ENCODE peak calls at places on chromosomes 13 and 19, in eight cellular contexts. K is BE2C, T is heart left ventricle, L is ascending aorta, M is colonic mucosa, Z is heart right ventricle, F is right atrium auricular region, E is pancreas. D is an unnamed sample. For H3K9me3, the result is how much of the 10 kb centered on the place peaks cover.

GRCh38 chr19:16180611-16181010 is 4.6 kb upstream of the FAM32A start:
- DNase-seq in K (no peak), T (no peak), L (no peak), M (no peak), Z (no peak), F (no peak), E (no peak), D (peak)

GRCh38 chr13:50612717-50613116 is 230.8 kb downstream of the DLEU7 start:
- DNase-seq in K (no peak), T (no peak), L (no peak), M (no peak), Z (no peak), F (no peak), E (no peak), D (no peak)

GRCh38 chr19:5985098-5985783 is 7.3 kb upstream of the RANBP3 start:
- DNase-seq in K (no peak), T (no peak), L (no peak), M (no peak), Z (no peak), F (no peak), E (no peak), D (peak)

GRCh38 chr19:42206871-42207755 is 10.4 kb downstream of the DEDD2 start:
- DNase-seq in K (no peak), T (no peak), L (no peak), M (peak), Z (no peak), F (no peak), E (no peak), D (peak)

GRCh38 chr13:80036845-80037504 is 304.0 kb downstream of the SPRY2 start:
- DNase-seq in K (no peak), T (peak), L (no peak), M (no peak), Z (no peak), F (no peak), E (no peak), D (no peak)

GRCh38 chr19:39196320-39196719 is 444 bp upstream of the NCCRP1 start:
- DNase-seq in K (no peak), T (no peak), L (no peak), M (no peak), Z (no peak), F (no peak), E (no peak), D (no peak)

GRCh38 chr19:46887240-46887782 is 26.5 kb downstream of the ARHGAP35 start:
- DNase-seq in K (no peak), T (no peak), L (no peak), M (no peak), Z (no peak), F (no peak), E (no peak), D (no peak)

GRCh38 chr19:2003901-2004300 is 11.6 kb downstream of the BTBD2 start:
- DNase-seq in K (no peak), T (no peak), L (no peak), M (no peak), Z (no peak), F (no peak), E (no peak), D (no peak)

GRCh38 chr13:40664100-40665060 is 2.1 kb downstream of the FOXO1 start:
- DNase-seq in K (peak), T (peak), L (peak), M (peak), Z (peak), F (peak), E (peak), D (peak)

GRCh38 chr13:107099661-107100060 is 531.7 kb upstream of the ARGLU1 start:
- DNase-seq in K (no peak), T (no peak), L (no peak), M (no peak), Z (no peak), F (no peak), E (no peak), D (peak)

GRCh38 chr19:18161691-18162039 is 8.7 kb downstream of the PIK3R2 start:
- DNase-seq in K (no peak), T (no peak), L (no peak), M (no peak), Z (no peak), F (no peak), E (no peak), D (no peak)

GRCh38 chr19:7895565-7895964 is 7.3 kb downstream of the LRRC8E start:
- DNase-seq in K (no peak), T (no peak), L (no peak), M (no peak), Z (no peak), F (no peak), E (no peak), D (no peak)

GRCh38 chr13:94712812-94713555 is 639 bp upstream of the SOX21 start:
- DNase-seq in K (peak), T (no peak), L (no peak), M (no peak), Z (no peak), F (no peak), E (peak), D (peak)

GRCh38 chr19:7873304-7874079 is 698 bp downstream of the PRR36 start:
- DNase-seq in K (no peak), T (no peak), L (no peak), M (no peak), Z (no peak), F (no peak), E (peak), D (no peak)

GRCh38 chr19:53536223-53536543 is 1.8 kb upstream of the ZNF331 start:
- DNase-seq in K (no peak), T (no peak), L (no peak), M (no peak), Z (no peak), F (no peak), E (no peak), D (no peak)

GRCh38 chr13:31201341-31202024 is 1.7 kb downstream of the B3GLCT start:
- DNase-seq in K (peak), T (peak), L (no peak), M (no peak), Z (peak), F (no peak), E (no peak), D (peak)

GRCh38 chr13:111007209-111007608 is 92.3 kb upstream of the ANKRD10 start:
- DNase-seq in K (no peak), T (no peak), L (no peak), M (no peak), Z (no peak), F (no peak), E (no peak), D (no peak)

GRCh38 chr19:42148270-42148669 is 16.0 kb upstream of the POU2F2 start:
- DNase-seq in K (no peak), T (no peak), L (no peak), M (no peak), Z (no peak), F (no peak), E (no peak), D (no peak)

GRCh38 chr19:7787141-7787540 is 24.1 kb downstream of the CLEC4M start:
- DNase-seq in K (no peak), T (no peak), L (no peak), M (peak), Z (no peak), F (no peak), E (peak), D (peak)

GRCh38 chr19:48543121-48543710 is 8.8 kb upstream of the SULT2B1 start:
- DNase-seq in K (no peak), T (no peak), L (no peak), M (peak), Z (no peak), F (no peak), E (peak), D (peak)
- H3K4me3 ChIP-seq in K (no peak), T (no peak), L (no peak), M (no peak), Z (no peak), F (no peak), E (no peak), D (no peak)

DNA sequence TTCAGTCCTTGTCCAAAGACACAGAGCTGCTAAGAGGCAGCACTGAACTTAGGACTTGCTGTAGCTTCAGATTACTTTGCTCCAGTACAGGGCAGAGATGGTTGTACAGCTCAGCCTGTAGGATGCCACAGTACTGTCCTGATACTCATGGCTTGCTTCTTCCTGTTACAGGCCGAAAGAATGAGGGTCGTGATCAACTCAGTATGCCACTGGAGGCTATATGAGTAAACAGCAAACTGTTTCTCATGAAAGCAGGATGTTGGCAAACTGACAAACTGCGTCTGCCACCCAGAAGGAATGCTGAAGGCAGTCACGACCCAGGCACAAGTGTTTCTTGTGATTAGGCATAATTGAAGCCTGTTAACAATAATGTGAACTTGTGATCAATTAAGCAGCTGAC is 2.8 kb downstream of the ZNF749 start:
- DNase-seq in K (no peak), T (no peak), L (no peak), M (no peak), Z (no peak), F (no peak), E (no peak), D (no peak)
- H3K9me3 ChIP-seq in K (under half), T (under half), L (half or more), M (under half), Z (under half), F (under half), E (under half), D (under half)

DNA sequence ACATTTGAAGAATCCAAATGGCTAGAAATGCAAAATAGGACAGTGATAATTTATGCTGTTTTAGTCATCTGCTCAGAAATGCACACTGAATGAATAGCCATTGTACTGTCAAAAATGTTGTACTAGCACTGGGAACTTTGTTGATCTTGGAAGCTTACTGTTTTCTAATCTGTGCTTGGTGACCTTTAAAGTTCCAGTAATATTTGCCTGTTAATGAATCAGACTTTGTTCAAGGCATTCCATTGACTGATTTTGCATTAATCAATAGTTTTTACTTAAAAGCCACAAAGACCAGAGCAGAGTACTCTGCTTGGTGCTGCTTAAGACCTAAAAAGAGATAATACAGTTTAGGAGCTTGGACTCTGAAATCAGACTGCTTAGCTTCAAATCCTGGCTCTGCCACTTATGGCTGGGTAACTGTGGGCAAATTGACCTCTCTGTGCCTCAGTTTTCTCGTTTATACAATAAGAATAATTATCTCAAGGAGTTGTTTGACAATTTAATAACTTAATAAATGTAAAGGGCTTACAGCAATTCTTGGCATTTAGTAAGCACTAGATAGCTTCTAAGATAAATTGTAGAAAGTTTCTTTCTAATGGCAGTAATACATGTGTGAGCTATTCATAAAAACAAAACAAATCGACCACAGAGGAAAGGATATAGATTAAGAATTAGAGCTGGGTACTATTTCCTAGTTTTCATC is 4.6 kb upstream of the SLAIN1 start:
- DNase-seq in K (no peak), T (no peak), L (no peak), M (no peak), Z (no peak), F (no peak), E (no peak), D (no peak)
- H3K4me3 ChIP-seq in K (no peak), T (no peak), L (no peak), M (no peak), Z (no peak), F (no peak), E (no peak), D (no peak)

DNA sequence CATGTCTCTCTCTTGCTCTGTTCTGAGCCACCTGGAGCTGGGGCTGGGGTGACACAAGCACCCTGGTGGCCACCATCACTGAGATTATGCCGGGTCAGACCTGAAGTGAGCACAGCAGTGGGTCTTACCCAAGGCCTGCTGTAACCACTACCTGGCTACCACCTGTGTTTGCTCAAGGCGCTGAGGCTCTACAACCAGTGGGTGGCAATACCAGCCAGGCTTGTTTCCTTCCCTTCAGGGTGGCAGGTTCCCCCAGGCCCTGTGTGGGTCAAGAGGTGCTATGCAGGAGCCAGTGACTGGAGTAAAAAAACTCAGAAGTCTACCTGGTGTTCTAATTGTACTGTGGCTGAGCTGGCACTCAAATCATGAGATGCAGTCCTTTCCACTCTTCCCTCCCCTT is 8.0 kb upstream of the ZNF443 start:
- DNase-seq in K (no peak), T (no peak), L (no peak), M (no peak), Z (no peak), F (no peak), E (no peak), D (no peak)
- H3K9me3 ChIP-seq in K (under half), T (under half), L (half or more), M (under half), Z (half or more), F (under half), E (under half), D (under half)

GRCh38 chr13:37682496-37682895 is 83.9 kb upstream of the POSTN start:
- DNase-seq in K (no peak), T (no peak), L (no peak), M (no peak), Z (no peak), F (no peak), E (no peak), D (no peak)
- H3K4me3 ChIP-seq in K (no peak), T (no peak), L (no peak), M (no peak), Z (no peak), F (no peak), E (no peak), D (no peak)

D was measured in MG63.